ENCODE peak calls at places on chromosomes 13 and 19, in seven cellular contexts. W is GM23338; V is coronary artery; M is stimulated activated effector memory CD8-positive, alpha-beta T cell treated with anti-CD3 and anti-CD28 coated beads, Interleukin-12 subunit alpha, Interleukin-12 subunit beta, amount 100 ng/mL, for 72 hours; B is NCI-H1694; S is A549; Y is activated gamma-delta T cell treated with anti-CD3 and anti-CD28 coated beads, Interleukin-2, amount 50 U/mL, for 16 hours. H is an unnamed sample.

GRCh38 chr13:44930907-44931676 is 58.2 kb downstream of the NUFIP1 start:
- DNase-seq in S (no peak), Y (no peak), W (peak), V (no peak), M (no peak), B (no peak), H (peak)

GRCh38 chr13:80666782-80667537 is 326.0 kb upstream of the SPRY2 start:
- DNase-seq in V (no peak), S (no peak), W (no peak), Y (no peak), M (no peak), B (no peak), H (no peak)

GRCh38 chr13:113741101-113741731 is 17.8 kb upstream of the TMEM255B start:
- DNase-seq in Y (no peak), V (no peak), W (no peak), S (no peak), B (no peak), M (no peak), H (no peak)

GRCh38 chr19:12400618-12401502 is at the start of gene ZNF799:
- DNase-seq in Y (peak), S (peak), B (peak), M (peak), W (peak), V (peak), H (peak)

GRCh38 chr13:43284162-43284561 is 260.8 kb downstream of the DNAJC15 start:
- DNase-seq in W (no peak), B (no peak), M (no peak), S (no peak), V (no peak), Y (no peak), H (peak)

GRCh38 chr13:25042141-25042540 is 53.8 kb upstream of the PABPC3 start:
- DNase-seq in V (no peak), M (no peak), S (no peak), B (no peak), W (no peak), Y (no peak), H (no peak)

GRCh38 chr19:2524840-2525723 is 49.2 kb downstream of the GADD45B start:
- DNase-seq in V (no peak), B (no peak), Y (no peak), W (peak), M (no peak), S (peak), H (peak)

GRCh38 chr13:94947392-94947791 is 235.0 kb upstream of the SOX21 start:
- DNase-seq in M (no peak), B (no peak), W (no peak), Y (no peak), V (no peak), S (no peak), H (no peak)

GRCh38 chr13:50319603-50320296 is 304.5 kb downstream of the KCNRG start:
- DNase-seq in V (no peak), S (no peak), M (no peak), B (no peak), W (no peak), Y (no peak), H (peak)

GRCh38 chr13:32811297-32811800 is 204.9 kb upstream of the KL start:
- DNase-seq in S (no peak), M (no peak), Y (no peak), V (no peak), B (no peak), W (no peak), H (peak)

GRCh38 chr19:6720369-6721112 is at the start of gene C3:
- DNase-seq in V (peak), B (no peak), S (peak), Y (no peak), M (no peak), W (no peak), H (peak)

GRCh38 chr13:107553838-107554237 is 661.5 kb downstream of the LIG4 start:
- DNase-seq in M (no peak), S (no peak), V (no peak), W (no peak), B (no peak), Y (no peak), H (peak)

GRCh38 chr19:16338470-16339360 is 14.1 kb downstream of the KLF2 start:
- DNase-seq in W (peak), V (peak), Y (no peak), M (peak), B (no peak), S (peak), H (peak)

GRCh38 chr19:39277598-39277997 is 9.4 kb downstream of the IFNL2 start:
- DNase-seq in Y (no peak), B (no peak), V (no peak), S (no peak), M (no peak), W (no peak), H (peak)

GRCh38 chr19:35596366-35596999 is 10.5 kb downstream of the PMIS2 start:
- DNase-seq in W (peak), B (no peak), V (no peak), Y (no peak), S (peak), M (no peak), H (no peak)

GRCh38 chr19:14768001-14768400 is 10.4 kb downstream of the ADGRE2 start:
- DNase-seq in S (no peak), B (no peak), M (no peak), W (no peak), Y (no peak), V (no peak), H (no peak)

GRCh38 chr13:36358352-36358751 is 12.2 kb upstream of the SPART start:
- DNase-seq in W (no peak), M (no peak), Y (no peak), B (no peak), V (no peak), S (no peak), H (no peak)

GRCh38 chr13:30395192-30396158 is 26.8 kb upstream of the UBE2L5 start:
- DNase-seq in W (peak), Y (no peak), B (no peak), V (peak), M (peak), S (peak), H (peak)

GRCh38 chr19:50467566-50467965 is 8.7 kb upstream of the EMC10 start:
- DNase-seq in M (no peak), S (no peak), B (no peak), Y (no peak), W (no peak), V (no peak), H (no peak)

H was measured in GM23248.